ENCODE peak calls at places on chromosomes 2 and 18, in ten cellular contexts. D is epithelial cell of proximal tubule; N is AG04449; F is cardiac muscle cell; B is astrocyte; P is PC-3; C is tibial artery; A is uterus; S is CD8-positive, alpha-beta T cell; W is left ventricle myocardium inferior. K is an unnamed sample.

GRCh38 chr2:164479460-164479859 is 141.8 kb downstream of the GRB14 start:
- DNase-seq in D (peak; percentile 13), N (no peak), F (peak; percentile 62), B (peak; percentile 28), P (peak; percentile 40), C (no peak), A (no peak), S (no peak), W (no peak), K (peak; percentile 45)

GRCh38 chr2:235552671-235553070 is 58.8 kb downstream of the AGAP1 start:
- DNase-seq in D (no peak), N (no peak), F (no peak), B (no peak), P (no peak), C (no peak), A (no peak), S (no peak), W (no peak), K (no peak)

GRCh38 chr18:27685807-27686412 is 491.0 kb downstream of the CDH2 start:
- DNase-seq in D (no peak), N (no peak), F (peak; percentile 67), B (peak; percentile 29), P (peak; percentile 69), C (no peak), A (no peak), S (no peak), W (no peak), K (peak; percentile 73)

GRCh38 chr2:18178736-18179349 is 300.4 kb downstream of the KCNS3 start:
- DNase-seq in D (no peak), N (no peak), F (peak; percentile 76), B (peak; percentile 43), P (peak; percentile 79), C (no peak), A (no peak), S (peak; percentile 14), W (no peak), K (peak; percentile 48)

GRCh38 chr2:177234267-177234666 is 21.7 kb downstream of the HNRNPA3 start:
- DNase-seq in D (no peak), N (no peak), F (no peak), B (no peak), P (no peak), C (no peak), A (no peak), S (no peak), W (no peak), K (no peak)

GRCh38 chr18:11307716-11308115 is 158.3 kb upstream of the PIEZO2 start:
- DNase-seq in D (no peak), N (no peak), F (no peak), B (no peak), P (no peak), C (no peak), A (no peak), S (no peak), W (no peak), K (no peak)

GRCh38 chr2:112958428-112959108 is 19.2 kb upstream of the IL36G start:
- DNase-seq in D (no peak), N (no peak), F (peak; percentile 52), B (peak; percentile 15), P (peak; percentile 69), C (no peak), A (no peak), S (peak; percentile 31), W (no peak), K (peak; percentile 71)

GRCh38 chr2:238919307-238919706 is 71.4 kb downstream of the TWIST2 start:
- DNase-seq in D (no peak), N (no peak), F (no peak), B (no peak), P (no peak), C (no peak), A (no peak), S (no peak), W (no peak), K (no peak)

GRCh38 chr2:129923265-129924141 is 56.0 kb upstream of the RAB6C start:
- DNase-seq in D (no peak), N (no peak), F (peak; percentile 73), B (peak; percentile 13), P (peak; percentile 68), C (no peak), A (no peak), S (no peak), W (no peak), K (peak; percentile 61)

GRCh38 chr2:128027801-128028667 is at the start of gene SAP130:
- DNase-seq in D (peak; percentile 26), N (peak; percentile 40), F (peak; percentile 98), B (peak; percentile 81), P (peak; percentile 95), C (peak; percentile 99), A (peak; percentile 97), S (peak; percentile 98), W (peak; percentile 99), K (peak; percentile 97)

GRCh38 chr18:43034683-43035500 is 80.6 kb downstream of the RIT2 start:
- DNase-seq in D (no peak), N (no peak), F (no peak), B (no peak), P (peak; percentile 24), C (no peak), A (no peak), S (no peak), W (no peak), K (no peak)

GRCh38 chr2:11903085-11903484 is 156.7 kb downstream of the LPIN1 start:
- DNase-seq in D (no peak), N (no peak), F (no peak), B (no peak), P (no peak), C (no peak), A (no peak), S (no peak), W (no peak), K (no peak)

GRCh38 chr18:44848931-44849330 is 168.2 kb downstream of the SETBP1 start:
- DNase-seq in D (no peak), N (no peak), F (no peak), B (no peak), P (no peak), C (no peak), A (no peak), S (no peak), W (no peak), K (no peak)

GRCh38 chr2:214034417-214034816 is 376.4 kb upstream of the VWC2L start:
- DNase-seq in D (no peak), N (no peak), F (no peak), B (no peak), P (no peak), C (no peak), A (no peak), S (no peak), W (no peak), K (no peak)

GRCh38 chr2:223837290-223838061 is at the start of gene AP1S3:
- DNase-seq in D (no peak), N (no peak), F (peak; percentile 73), B (peak; percentile 30), P (peak; percentile 84), C (peak; percentile 27), A (peak; percentile 45), S (peak; percentile 66), W (peak; percentile 58), K (peak; percentile 56)

DNA sequence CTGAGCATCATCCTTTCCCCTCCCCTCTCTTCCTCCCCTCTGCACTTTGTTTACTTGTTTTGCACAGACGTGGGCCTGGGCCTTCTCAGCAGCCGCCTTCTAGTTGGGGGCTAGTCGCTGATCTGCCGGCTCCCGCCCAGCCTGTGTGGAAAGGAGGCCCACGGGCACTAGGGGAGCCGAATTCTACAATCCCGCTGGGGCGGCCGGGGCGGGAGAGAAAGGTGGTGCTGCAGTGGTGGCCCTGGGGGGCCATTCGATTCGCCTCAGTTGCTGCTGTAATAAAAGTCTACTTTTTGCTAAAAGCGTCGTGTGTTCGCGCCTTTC is 261 bp upstream of the KRTCAP3 start:
- DNase-seq in D (no peak), N (no peak), F (no peak), B (no peak), P (no peak), C (no peak), A (no peak), S (no peak), W (no peak), K (no peak)
- H3K4me3 ChIP-seq in D (no peak overlapping the region), N (no peak overlapping the region), F (peak overlapping the region; percentile 9), B (no peak overlapping the region), P (no peak overlapping the region), C (peak overlapping the region; percentile 32), A (no peak overlapping the region), S (no peak overlapping the region), W (peak overlapping the region; percentile 14), K (no peak overlapping the region)

DNA sequence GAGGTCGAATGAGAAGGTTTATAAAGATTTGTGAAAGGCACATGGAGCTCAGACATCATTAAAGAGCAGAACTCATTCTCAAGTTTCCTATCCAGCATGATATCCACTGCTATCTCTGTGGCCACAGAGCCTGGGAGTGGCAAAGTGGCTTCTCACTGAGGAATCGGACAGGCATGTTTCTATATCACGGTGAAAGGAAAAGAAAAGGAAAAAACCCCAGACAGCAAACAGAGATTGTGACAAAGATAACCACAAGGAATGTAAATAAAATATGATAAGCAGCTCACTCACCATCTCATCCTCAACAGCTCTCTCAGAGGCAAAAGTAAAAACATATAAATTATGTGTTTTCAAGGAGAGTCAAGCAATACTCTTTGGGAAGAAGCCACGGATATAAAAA is 2.5 kb downstream of the PID1 start:
- DNase-seq in D (no peak), N (no peak), F (no peak), B (peak; percentile 48), P (peak; percentile 58), C (no peak), A (no peak), S (no peak), W (no peak), K (no peak)
- H3K4me3 ChIP-seq in D (no peak overlapping the region), N (no peak overlapping the region), F (no peak overlapping the region), B (no peak overlapping the region), P (no peak overlapping the region), C (peak overlapping the region; percentile 62), A (peak overlapping the region; percentile 61), S (no peak overlapping the region), W (peak overlapping the region; percentile 79), K (no peak overlapping the region)

GRCh38 chr2:7182525-7182924 is 265.3 kb downstream of the RNF144A start:
- DNase-seq in D (no peak), N (no peak), F (no peak), B (no peak), P (no peak), C (no peak), A (no peak), S (no peak), W (no peak), K (no peak)
- H3K4me3 ChIP-seq in D (no peak overlapping the region), N (no peak overlapping the region), F (no peak overlapping the region), B (no peak overlapping the region), P (no peak overlapping the region), C (no peak overlapping the region), A (no peak overlapping the region), S (no peak overlapping the region), W (no peak overlapping the region), K (no peak overlapping the region)

DNA sequence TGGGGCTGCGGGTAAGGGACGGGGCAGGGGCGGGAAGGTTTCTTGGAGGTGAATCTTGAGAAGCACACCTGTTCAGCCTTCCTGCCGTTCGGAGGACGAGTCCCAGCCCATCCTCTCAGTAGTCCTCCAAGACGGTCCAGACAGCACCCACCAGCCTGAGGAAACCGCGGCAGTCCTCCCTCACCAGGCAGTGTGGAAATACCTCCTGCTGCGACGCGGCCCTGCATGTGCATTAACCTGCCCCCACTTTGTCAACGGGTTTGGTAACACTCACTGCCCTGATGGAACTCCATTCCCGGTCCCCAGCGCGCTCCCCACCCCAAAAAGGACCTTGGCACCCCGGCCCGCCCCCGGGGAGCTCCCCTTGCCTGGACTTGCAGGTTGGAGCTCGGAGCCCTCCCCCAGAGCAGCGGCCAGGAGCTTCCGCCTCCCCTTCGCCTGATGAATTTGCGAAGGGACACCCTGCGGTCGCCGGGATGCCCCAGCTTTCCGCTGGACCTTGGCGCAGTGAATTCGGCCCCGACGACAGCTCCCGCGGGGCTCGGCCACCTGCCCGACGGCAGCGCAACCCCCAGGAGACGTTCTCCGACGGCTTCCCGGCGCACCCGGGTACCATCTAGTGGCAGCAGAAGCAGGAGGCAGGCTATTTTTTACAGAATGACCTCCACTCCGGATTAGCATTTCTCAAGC is 31.5 kb downstream of the ACVR1C start:
- DNase-seq in D (no peak), N (no peak), F (peak; percentile 44), B (peak; percentile 1), P (peak; percentile 46), C (no peak), A (no peak), S (peak; percentile 62), W (peak; percentile 19), K (peak; percentile 17)
- H3K4me3 ChIP-seq in D (peak overlapping the region; percentile 31), N (peak overlapping the region; percentile 26), F (no peak overlapping the region), B (no peak overlapping the region), P (peak overlapping the region; percentile 30), C (peak overlapping the region; percentile 37), A (no peak overlapping the region), S (peak overlapping the region; percentile 36), W (peak overlapping the region; percentile 55), K (no peak overlapping the region)

K was measured in cardiac fibroblast.